ENCODE peak calls at places on chromosome 3, in nine cellular contexts. One of them, this sample, is unnamed.

GRCh38 chr3:64239841-64240240 is 14.6 kb upstream of the PRICKLE2 start:
- DNase-seq in body of pancreas: no peak
- DNase-seq in ovary: no peak
- DNase-seq in Peyer's patch: no peak
- DNase-seq in tibial nerve: no peak
- DNase-seq in gastrocnemius medialis: no peak
- DNase-seq in IMR-90: no peak
- DNase-seq in spleen: no peak
- DNase-seq in A549: no peak
- DNase-seq in this sample: no peak

GRCh38 chr3:89184596-89184995 is 77.2 kb downstream of the EPHA3 start:
- DNase-seq in ovary: no peak
- DNase-seq in IMR-90: no peak
- DNase-seq in body of pancreas: no peak
- DNase-seq in gastrocnemius medialis: no peak
- DNase-seq in spleen: no peak
- DNase-seq in tibial nerve: no peak
- DNase-seq in Peyer's patch: no peak
- DNase-seq in A549: no peak
- DNase-seq in this sample: no peak

GRCh38 chr3:115245437-115245836 is 98.3 kb upstream of the ZBTB20 start:
- DNase-seq in body of pancreas: no peak
- DNase-seq in Peyer's patch: no peak
- DNase-seq in A549: peak
- DNase-seq in ovary: no peak
- DNase-seq in IMR-90: peak
- DNase-seq in gastrocnemius medialis: no peak
- DNase-seq in tibial nerve: no peak
- DNase-seq in spleen: no peak
- DNase-seq in this sample: no peak

GRCh38 chr3:169687603-169688002 is 24.1 kb upstream of the MECOM start:
- DNase-seq in tibial nerve: no peak
- DNase-seq in ovary: no peak
- DNase-seq in Peyer's patch: no peak
- DNase-seq in IMR-90: no peak
- DNase-seq in body of pancreas: no peak
- DNase-seq in gastrocnemius medialis: no peak
- DNase-seq in A549: no peak
- DNase-seq in spleen: no peak
- DNase-seq in this sample: no peak

GRCh38 chr3:115702598-115702997 is 79.3 kb downstream of the GAP43 start:
- DNase-seq in ovary: no peak
- DNase-seq in body of pancreas: no peak
- DNase-seq in IMR-90: no peak
- DNase-seq in A549: no peak
- DNase-seq in gastrocnemius medialis: no peak
- DNase-seq in spleen: no peak
- DNase-seq in Peyer's patch: no peak
- DNase-seq in tibial nerve: no peak
- DNase-seq in this sample: no peak

GRCh38 chr3:184562146-184562861 is 719 bp downstream of the EPHB3 start:
- DNase-seq in tibial nerve: no peak
- DNase-seq in Peyer's patch: peak
- DNase-seq in IMR-90: no peak
- DNase-seq in A549: no peak
- DNase-seq in gastrocnemius medialis: no peak
- DNase-seq in ovary: peak
- DNase-seq in body of pancreas: no peak
- DNase-seq in spleen: peak
- DNase-seq in this sample: no peak

GRCh38 chr3:27093771-27094170 is 275.4 kb downstream of the NEK10 start:
- DNase-seq in IMR-90: no peak
- DNase-seq in spleen: no peak
- DNase-seq in body of pancreas: no peak
- DNase-seq in gastrocnemius medialis: no peak
- DNase-seq in tibial nerve: no peak
- DNase-seq in A549: no peak
- DNase-seq in ovary: no peak
- DNase-seq in Peyer's patch: no peak
- DNase-seq in this sample: no peak

GRCh38 chr3:14862303-14862660 is 43.5 kb downstream of the FGD5 start:
- DNase-seq in IMR-90: no peak
- DNase-seq in body of pancreas: no peak
- DNase-seq in A549: no peak
- DNase-seq in Peyer's patch: no peak
- DNase-seq in gastrocnemius medialis: no peak
- DNase-seq in ovary: no peak
- DNase-seq in tibial nerve: no peak
- DNase-seq in spleen: peak
- DNase-seq in this sample: no peak

GRCh38 chr3:28241221-28242160 is at the start of gene CMC1:
- DNase-seq in ovary: peak
- DNase-seq in IMR-90: peak
- DNase-seq in body of pancreas: peak
- DNase-seq in Peyer's patch: peak
- DNase-seq in spleen: peak
- DNase-seq in tibial nerve: peak
- DNase-seq in gastrocnemius medialis: peak
- DNase-seq in A549: peak
- DNase-seq in this sample: peak
- TF ChIP-seq POLR2A in ovary: peak
- TF ChIP-seq POLR2A in IMR-90: peak
- TF ChIP-seq POLR2A in body of pancreas: peak
- TF ChIP-seq POLR2A in Peyer's patch: peak
- TF ChIP-seq POLR2A in spleen: peak
- TF ChIP-seq POLR2A in tibial nerve: peak
- TF ChIP-seq POLR2A in gastrocnemius medialis: peak
- TF ChIP-seq POLR2A in A549: peak
- TF ChIP-seq POLR2A in this sample: no peak

DNA sequence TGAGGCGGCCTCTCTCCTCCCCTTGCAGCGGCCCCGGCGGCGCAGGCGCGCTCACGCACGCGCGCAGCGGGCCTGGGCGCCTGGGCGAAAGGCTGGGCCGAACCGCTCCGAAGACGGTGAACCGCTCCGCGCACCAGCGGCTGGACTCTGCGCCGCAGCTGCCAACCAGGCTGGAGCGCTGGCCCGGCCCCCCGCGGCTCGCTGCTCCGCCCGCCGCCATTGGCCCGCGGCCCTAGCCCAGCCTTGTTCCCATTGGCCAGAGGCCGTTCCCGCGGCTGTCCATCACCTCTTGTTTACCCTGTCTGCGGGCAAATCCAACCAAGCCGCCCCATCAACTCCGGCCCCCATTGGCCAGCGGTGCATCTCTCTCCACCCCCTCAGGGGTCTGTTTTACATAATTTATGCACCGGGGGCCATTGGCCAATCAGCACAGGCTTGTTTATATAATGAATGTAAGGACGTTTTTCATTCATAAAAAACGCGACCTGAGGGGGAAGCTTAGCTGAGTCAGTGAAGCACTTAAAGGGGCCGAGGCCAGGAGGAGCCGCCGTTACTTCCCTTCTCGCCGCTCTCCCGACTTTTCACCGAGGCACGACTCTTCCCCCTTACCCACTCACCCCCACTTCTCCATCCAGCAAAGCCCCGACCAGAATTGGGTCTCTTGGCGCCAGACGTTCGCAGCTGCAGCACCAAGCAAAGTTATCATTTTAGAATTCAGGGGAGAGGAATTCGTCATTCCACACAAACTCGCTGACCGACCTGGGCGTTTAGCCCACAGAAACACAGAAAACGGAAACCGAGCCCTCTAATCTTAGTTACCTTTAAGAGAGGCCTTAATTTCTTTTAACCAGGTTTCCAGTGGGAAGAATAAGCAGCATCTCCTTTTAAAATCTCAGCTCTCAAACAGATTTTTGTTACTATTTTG is at the start of gene ETV5:
- DNase-seq in IMR-90: peak
- DNase-seq in spleen: peak
- DNase-seq in A549: peak
- DNase-seq in body of pancreas: peak
- DNase-seq in gastrocnemius medialis: peak
- DNase-seq in ovary: peak
- DNase-seq in tibial nerve: peak
- DNase-seq in Peyer's patch: peak
- DNase-seq in this sample: peak
- TF ChIP-seq POLR2A in IMR-90: peak
- TF ChIP-seq POLR2A in spleen: peak
- TF ChIP-seq POLR2A in A549: peak
- TF ChIP-seq POLR2A in body of pancreas: peak
- TF ChIP-seq POLR2A in gastrocnemius medialis: peak
- TF ChIP-seq POLR2A in ovary: peak
- TF ChIP-seq POLR2A in tibial nerve: peak
- TF ChIP-seq POLR2A in Peyer's patch: peak
- TF ChIP-seq POLR2A in this sample: peak

GRCh38 chr3:39412668-39413260 is 6.2 kb downstream of the RPSA start:
- DNase-seq in ovary: no peak
- DNase-seq in spleen: no peak
- DNase-seq in body of pancreas: no peak
- DNase-seq in gastrocnemius medialis: no peak
- DNase-seq in IMR-90: no peak
- DNase-seq in tibial nerve: no peak
- DNase-seq in A549: no peak
- DNase-seq in Peyer's patch: no peak
- DNase-seq in this sample: no peak

GRCh38 chr3:39413691-39414420 is 7.3 kb downstream of the RPSA start:
- DNase-seq in body of pancreas: no peak
- DNase-seq in ovary: no peak
- DNase-seq in tibial nerve: no peak
- DNase-seq in gastrocnemius medialis: no peak
- DNase-seq in spleen: no peak
- DNase-seq in IMR-90: no peak
- DNase-seq in Peyer's patch: no peak
- DNase-seq in A549: no peak
- DNase-seq in this sample: no peak

GRCh38 chr3:39419697-39420293 is 13.3 kb downstream of the RPSA start:
- DNase-seq in Peyer's patch: no peak
- DNase-seq in ovary: no peak
- DNase-seq in IMR-90: no peak
- DNase-seq in tibial nerve: no peak
- DNase-seq in gastrocnemius medialis: no peak
- DNase-seq in spleen: no peak
- DNase-seq in body of pancreas: no peak
- DNase-seq in A549: no peak
- DNase-seq in this sample: no peak

GRCh38 chr3:39414421-39414907 is 7.9 kb downstream of the RPSA start:
- DNase-seq in spleen: no peak
- DNase-seq in IMR-90: no peak
- DNase-seq in Peyer's patch: no peak
- DNase-seq in A549: peak
- DNase-seq in body of pancreas: peak
- DNase-seq in ovary: no peak
- DNase-seq in tibial nerve: no peak
- DNase-seq in gastrocnemius medialis: no peak
- DNase-seq in this sample: no peak

DNA sequence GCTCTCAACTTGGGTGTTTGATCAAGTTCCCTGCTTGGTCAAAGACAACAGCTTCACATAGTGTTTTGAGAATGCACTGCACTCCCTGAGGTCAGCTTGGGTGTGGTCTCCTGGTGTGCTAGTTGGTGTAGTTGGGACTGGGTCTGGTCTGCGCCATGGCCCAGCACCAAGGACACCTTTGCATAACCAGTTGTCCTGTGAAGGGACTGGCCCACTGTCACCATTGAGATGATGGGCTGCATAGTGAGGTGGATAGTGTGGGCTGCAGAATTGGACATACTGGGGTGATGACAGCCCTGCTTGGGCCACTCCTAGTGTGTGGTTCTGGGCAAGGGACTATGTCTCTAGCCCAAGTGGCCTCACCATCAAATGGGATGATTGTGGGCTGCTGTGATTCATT is 9.5 kb downstream of the RPSA start:
- DNase-seq in gastrocnemius medialis: no peak
- DNase-seq in body of pancreas: no peak
- DNase-seq in tibial nerve: no peak
- DNase-seq in spleen: no peak
- DNase-seq in A549: peak
- DNase-seq in IMR-90: no peak
- DNase-seq in Peyer's patch: no peak
- DNase-seq in ovary: no peak
- DNase-seq in this sample: no peak
- TF ChIP-seq POLR2A in gastrocnemius medialis: no peak
- TF ChIP-seq POLR2A in body of pancreas: no peak
- TF ChIP-seq POLR2A in tibial nerve: no peak
- TF ChIP-seq POLR2A in spleen: no peak
- TF ChIP-seq POLR2A in A549: peak
- TF ChIP-seq POLR2A in IMR-90: no peak
- TF ChIP-seq POLR2A in Peyer's patch: no peak
- TF ChIP-seq POLR2A in ovary: no peak
- TF ChIP-seq POLR2A in this sample: no peak

GRCh38 chr3:189787622-189788021 is 156.4 kb downstream of the TP63 start:
- DNase-seq in gastrocnemius medialis: no peak
- DNase-seq in Peyer's patch: no peak
- DNase-seq in ovary: no peak
- DNase-seq in spleen: no peak
- DNase-seq in tibial nerve: no peak
- DNase-seq in IMR-90: peak
- DNase-seq in body of pancreas: no peak
- DNase-seq in A549: no peak
- DNase-seq in this sample: no peak

GRCh38 chr3:189787191-189787590 is 156.0 kb downstream of the TP63 start:
- DNase-seq in spleen: no peak
- DNase-seq in Peyer's patch: no peak
- DNase-seq in ovary: no peak
- DNase-seq in A549: no peak
- DNase-seq in body of pancreas: no peak
- DNase-seq in IMR-90: no peak
- DNase-seq in gastrocnemius medialis: no peak
- DNase-seq in tibial nerve: no peak
- DNase-seq in this sample: no peak

GRCh38 chr3:189790658-189791057 is 159.5 kb downstream of the TP63 start:
- DNase-seq in ovary: no peak
- DNase-seq in gastrocnemius medialis: no peak
- DNase-seq in A549: no peak
- DNase-seq in tibial nerve: no peak
- DNase-seq in Peyer's patch: no peak
- DNase-seq in body of pancreas: no peak
- DNase-seq in spleen: no peak
- DNase-seq in IMR-90: no peak
- DNase-seq in this sample: no peak

GRCh38 chr3:189792046-189792929 is 161.1 kb downstream of the TP63 start:
- DNase-seq in spleen: no peak
- DNase-seq in A549: no peak
- DNase-seq in Peyer's patch: no peak
- DNase-seq in gastrocnemius medialis: no peak
- DNase-seq in tibial nerve: no peak
- DNase-seq in ovary: no peak
- DNase-seq in body of pancreas: no peak
- DNase-seq in IMR-90: no peak
- DNase-seq in this sample: no peak

DNA sequence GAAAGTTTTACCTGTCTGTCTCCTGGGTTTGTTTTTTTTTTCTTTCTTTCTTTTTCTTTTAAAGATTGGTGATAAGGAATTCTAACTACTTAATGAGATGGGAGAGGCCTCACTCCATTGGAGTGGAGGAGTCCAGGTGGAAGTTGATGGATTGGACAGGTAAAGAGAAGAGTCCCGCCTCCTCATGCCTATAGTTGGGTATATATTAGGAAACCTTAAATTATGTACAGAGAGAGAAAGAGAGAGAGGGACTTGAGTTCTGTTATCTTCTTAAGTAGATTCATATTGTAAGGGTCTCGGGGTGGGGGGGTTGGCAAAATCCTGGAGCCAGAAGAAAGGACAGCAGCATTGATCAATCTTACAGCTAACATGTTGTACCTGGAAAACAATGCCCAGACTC is 158.2 kb downstream of the TP63 start:
- DNase-seq in ovary: no peak
- DNase-seq in body of pancreas: no peak
- DNase-seq in gastrocnemius medialis: no peak
- DNase-seq in A549: no peak
- DNase-seq in Peyer's patch: no peak
- DNase-seq in tibial nerve: no peak
- DNase-seq in IMR-90: no peak
- DNase-seq in spleen: no peak
- DNase-seq in this sample: no peak
- TF ChIP-seq POLR2A in ovary: no peak
- TF ChIP-seq POLR2A in body of pancreas: no peak
- TF ChIP-seq POLR2A in gastrocnemius medialis: no peak
- TF ChIP-seq POLR2A in A549: no peak
- TF ChIP-seq POLR2A in Peyer's patch: no peak
- TF ChIP-seq POLR2A in tibial nerve: no peak
- TF ChIP-seq POLR2A in IMR-90: no peak
- TF ChIP-seq POLR2A in spleen: no peak
- TF ChIP-seq POLR2A in this sample: no peak

This sample was measured in heart left ventricle.